ENCODE peak calls at places on chromosome 16, in eight cellular contexts. P, T, O, G, N, C, Q and K are unnamed samples.

GRCh38 chr16:85402910-85403692 is 210.0 kb upstream of the GSE1 start:
- DNase-seq in T (no peak), P (peak; percentile 82), N (no peak), O (peak; percentile 82), C (no peak), G (no peak), Q (no peak), K (no peak)

GRCh38 chr16:11506816-11507305 is 79.9 kb downstream of the LITAF start:
- DNase-seq in Q (no peak), T (no peak), P (no peak), N (no peak), C (no peak), O (no peak), G (no peak), K (no peak)

GRCh38 chr16:82263456-82264159 is 93.6 kb upstream of the MPHOSPH6 start:
- DNase-seq in Q (peak; percentile 21), N (peak; percentile 18), C (peak; percentile 28), T (peak; percentile 64), P (peak; percentile 53), G (no peak), O (peak; percentile 48), K (peak; percentile 67)

GRCh38 chr16:77336637-77337036 is 98.2 kb downstream of the ADAMTS18 start:
- DNase-seq in C (no peak), G (no peak), O (no peak), T (no peak), N (no peak), Q (no peak), P (no peak), K (no peak)

GRCh38 chr16:76277099-76278030 is at the start of gene CNTNAP4:
- DNase-seq in G (no peak), P (no peak), O (no peak), Q (peak; percentile 15), T (no peak), C (no peak), N (no peak), K (peak; percentile 77)

GRCh38 chr16:76265434-76266045 is 11.7 kb upstream of the CNTNAP4 start:
- DNase-seq in G (no peak), Q (no peak), N (no peak), C (no peak), P (no peak), O (peak; percentile 24), T (no peak), K (no peak)

GRCh38 chr16:73066927-73067670 is 19.2 kb upstream of the ZFHX3 start:
- DNase-seq in C (no peak), G (no peak), T (no peak), Q (no peak), O (no peak), N (no peak), P (peak; percentile 77), K (no peak)

GRCh38 chr16:22265351-22265750 is 31.9 kb upstream of the POLR3E start:
- DNase-seq in O (no peak), P (peak; percentile 16), Q (no peak), T (no peak), N (no peak), G (no peak), C (no peak), K (no peak)

GRCh38 chr16:228151-228855 is 946 bp downstream of the LUC7L start:
- DNase-seq in N (no peak), O (no peak), P (peak; percentile 23), Q (no peak), C (no peak), G (no peak), T (no peak), K (no peak)

GRCh38 chr16:2256531-2257140 is 5.2 kb upstream of the ECI1 start:
- DNase-seq in P (no peak), T (no peak), G (no peak), O (no peak), C (no peak), Q (no peak), N (no peak), K (no peak)

GRCh38 chr16:2156025-2156848 is 655 bp downstream of the TRAF7 start:
- DNase-seq in P (peak; percentile 80), T (no peak), Q (no peak), O (no peak), C (no peak), G (no peak), N (no peak), K (no peak)

GRCh38 chr16:31138621-31139578 is 3.4 kb upstream of the PRSS8 start:
- DNase-seq in G (peak; percentile 4), C (no peak), P (peak; percentile 40), T (no peak), N (no peak), Q (no peak), O (peak; percentile 96), K (no peak)

GRCh38 chr16:28309811-28310311 is 17.5 kb downstream of the SBK1 start:
- DNase-seq in N (peak; percentile 53), O (no peak), C (peak; percentile 72), P (no peak), G (no peak), Q (no peak), T (peak; percentile 94), K (no peak)